ENCODE peak calls at places on chromosomes 16 and 17, in ten cellular contexts. One of them, this sample, is unnamed.

GRCh38 chr16:25036561-25036960 is 21.4 kb upstream of the ARHGAP17 start:
- DNase-seq in HCT116: no peak
- DNase-seq in MM.1S: no peak
- DNase-seq in K562: no peak
- DNase-seq in fibroblast of lung: no peak
- DNase-seq in H1: no peak
- DNase-seq in neural progenitor cell: no peak
- DNase-seq in GM23248: no peak
- DNase-seq in PC-3: no peak
- DNase-seq in hepatocyte: no peak
- DNase-seq in this sample: no peak

GRCh38 chr16:50265260-50265659 is 1.1 kb upstream of the ADCY7 start:
- DNase-seq in HCT116: peak; percentile 33
- DNase-seq in MM.1S: peak; percentile 56
- DNase-seq in K562: peak; percentile 37
- DNase-seq in fibroblast of lung: no peak
- DNase-seq in H1: no peak
- DNase-seq in neural progenitor cell: no peak
- DNase-seq in GM23248: peak; percentile 28
- DNase-seq in PC-3: peak; percentile 21
- DNase-seq in hepatocyte: peak; percentile 14
- DNase-seq in this sample: peak; percentile 30

GRCh38 chr16:85420501-85421337 is 192.4 kb upstream of the GSE1 start:
- DNase-seq in HCT116: peak; percentile 49
- DNase-seq in MM.1S: peak; percentile 31
- DNase-seq in K562: peak; percentile 92
- DNase-seq in fibroblast of lung: peak; percentile 21
- DNase-seq in H1: no peak
- DNase-seq in neural progenitor cell: peak; percentile 79
- DNase-seq in GM23248: peak; percentile 65
- DNase-seq in PC-3: peak; percentile 66
- DNase-seq in hepatocyte: peak; percentile 71
- DNase-seq in this sample: peak; percentile 19

GRCh38 chr16:30875881-30876791 is 17.7 kb downstream of the BCL7C start:
- DNase-seq in HCT116: no peak
- DNase-seq in MM.1S: peak; percentile 25
- DNase-seq in K562: peak; percentile 70
- DNase-seq in fibroblast of lung: peak; percentile 39
- DNase-seq in H1: no peak
- DNase-seq in neural progenitor cell: peak; percentile 31
- DNase-seq in GM23248: peak; percentile 57
- DNase-seq in PC-3: no peak
- DNase-seq in hepatocyte: no peak
- DNase-seq in this sample: peak; percentile 56

GRCh38 chr17:40331743-40332641 is 23.0 kb downstream of the RARA start:
- DNase-seq in HCT116: no peak
- DNase-seq in MM.1S: no peak
- DNase-seq in K562: no peak
- DNase-seq in fibroblast of lung: peak; percentile 69
- DNase-seq in H1: no peak
- DNase-seq in neural progenitor cell: no peak
- DNase-seq in GM23248: peak; percentile 64
- DNase-seq in PC-3: no peak
- DNase-seq in hepatocyte: peak; percentile 63
- DNase-seq in this sample: no peak

GRCh38 chr16:72961115-72961832 is 86.7 kb downstream of the ZFHX3 start:
- DNase-seq in HCT116: no peak
- DNase-seq in MM.1S: no peak
- DNase-seq in K562: peak; percentile 16
- DNase-seq in fibroblast of lung: peak; percentile 24
- DNase-seq in H1: no peak
- DNase-seq in neural progenitor cell: no peak
- DNase-seq in GM23248: peak; percentile 22
- DNase-seq in PC-3: peak; percentile 25
- DNase-seq in hepatocyte: no peak
- DNase-seq in this sample: no peak

GRCh38 chr17:11485802-11486421 is 112.4 kb upstream of the DNAH9 start:
- DNase-seq in HCT116: no peak
- DNase-seq in MM.1S: no peak
- DNase-seq in K562: no peak
- DNase-seq in fibroblast of lung: no peak
- DNase-seq in H1: no peak
- DNase-seq in neural progenitor cell: peak; percentile 23
- DNase-seq in GM23248: no peak
- DNase-seq in PC-3: no peak
- DNase-seq in hepatocyte: no peak
- DNase-seq in this sample: no peak

GRCh38 chr17:11996722-11997146 is 541 bp downstream of the ZNF18 start:
- DNase-seq in HCT116: peak; percentile 13
- DNase-seq in MM.1S: peak; percentile 76
- DNase-seq in K562: no peak
- DNase-seq in fibroblast of lung: peak; percentile 48
- DNase-seq in H1: peak; percentile 19
- DNase-seq in neural progenitor cell: no peak
- DNase-seq in GM23248: peak; percentile 72
- DNase-seq in PC-3: peak; percentile 55
- DNase-seq in hepatocyte: peak; percentile 49
- DNase-seq in this sample: peak; percentile 59

GRCh38 chr16:1968146-1968953 is 1.7 kb downstream of the RNF151 start:
- DNase-seq in HCT116: no peak
- DNase-seq in MM.1S: no peak
- DNase-seq in K562: no peak
- DNase-seq in fibroblast of lung: no peak
- DNase-seq in H1: no peak
- DNase-seq in neural progenitor cell: no peak
- DNase-seq in GM23248: no peak
- DNase-seq in PC-3: no peak
- DNase-seq in hepatocyte: no peak
- DNase-seq in this sample: no peak

GRCh38 chr17:76272541-76273434 is 7.6 kb downstream of the UBALD2 start:
- DNase-seq in HCT116: no peak
- DNase-seq in MM.1S: no peak
- DNase-seq in K562: no peak
- DNase-seq in fibroblast of lung: no peak
- DNase-seq in H1: no peak
- DNase-seq in neural progenitor cell: no peak
- DNase-seq in GM23248: no peak
- DNase-seq in PC-3: no peak
- DNase-seq in hepatocyte: no peak
- DNase-seq in this sample: no peak

GRCh38 chr17:76268991-76269981 is 4.1 kb downstream of the UBALD2 start:
- DNase-seq in HCT116: no peak
- DNase-seq in MM.1S: no peak
- DNase-seq in K562: peak; percentile 67
- DNase-seq in fibroblast of lung: no peak
- DNase-seq in H1: no peak
- DNase-seq in neural progenitor cell: no peak
- DNase-seq in GM23248: no peak
- DNase-seq in PC-3: no peak
- DNase-seq in hepatocyte: no peak
- DNase-seq in this sample: no peak

GRCh38 chr17:76271669-76272540 is 6.8 kb downstream of the UBALD2 start:
- DNase-seq in HCT116: no peak
- DNase-seq in MM.1S: no peak
- DNase-seq in K562: no peak
- DNase-seq in fibroblast of lung: no peak
- DNase-seq in H1: no peak
- DNase-seq in neural progenitor cell: no peak
- DNase-seq in GM23248: no peak
- DNase-seq in PC-3: no peak
- DNase-seq in hepatocyte: no peak
- DNase-seq in this sample: no peak

GRCh38 chr17:76270127-76270592 is 5.0 kb downstream of the UBALD2 start:
- DNase-seq in HCT116: no peak
- DNase-seq in MM.1S: no peak
- DNase-seq in K562: peak; percentile 77
- DNase-seq in fibroblast of lung: no peak
- DNase-seq in H1: no peak
- DNase-seq in neural progenitor cell: no peak
- DNase-seq in GM23248: no peak
- DNase-seq in PC-3: no peak
- DNase-seq in hepatocyte: no peak
- DNase-seq in this sample: no peak

DNA sequence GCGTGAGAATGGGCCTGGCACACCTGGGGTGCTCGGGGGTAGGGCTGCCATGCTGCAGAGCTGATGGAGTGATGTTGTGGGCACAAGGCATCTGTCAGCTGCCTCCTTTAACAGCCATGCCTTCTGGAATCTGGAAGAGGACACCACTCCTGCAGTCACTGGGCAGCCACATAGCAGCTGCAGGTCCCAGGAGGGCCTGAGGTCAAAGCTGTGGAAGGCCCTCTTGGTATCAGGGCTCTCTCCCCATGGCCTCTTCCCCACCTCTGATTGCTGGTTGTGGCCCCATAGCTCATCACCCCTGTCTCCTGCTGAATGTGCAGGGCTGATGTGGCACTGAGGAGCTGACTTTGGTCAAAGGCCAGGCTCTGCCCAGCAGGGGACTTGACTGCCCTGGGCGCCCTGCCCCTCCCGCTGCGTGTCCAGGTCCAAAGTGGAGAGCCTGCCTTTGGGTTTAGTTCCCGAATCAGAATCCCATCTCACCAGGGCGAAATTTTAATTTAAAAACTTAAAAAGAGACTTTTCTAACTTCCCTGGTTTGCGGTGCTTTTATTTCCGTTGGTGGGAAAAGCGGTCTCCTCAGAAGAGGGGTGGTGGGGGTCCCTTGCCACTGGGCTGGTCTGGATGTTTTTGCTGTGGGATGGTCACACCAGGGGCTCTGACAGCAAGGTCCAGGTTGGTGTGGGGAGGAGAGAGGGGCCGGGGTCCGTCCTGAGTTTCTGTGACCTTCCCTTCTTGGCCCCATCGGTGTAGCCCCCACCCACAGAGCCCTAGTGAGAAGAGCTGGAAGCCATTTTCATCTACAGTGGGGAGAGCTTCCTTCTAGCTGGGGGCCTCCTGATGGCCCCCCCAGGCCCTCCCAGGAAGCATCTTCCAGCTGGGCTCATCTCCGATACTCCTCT is 5.9 kb downstream of the UBALD2 start:
- DNase-seq in HCT116: no peak
- DNase-seq in MM.1S: no peak
- DNase-seq in K562: no peak
- DNase-seq in fibroblast of lung: no peak
- DNase-seq in H1: no peak
- DNase-seq in neural progenitor cell: no peak
- DNase-seq in GM23248: no peak
- DNase-seq in PC-3: no peak
- DNase-seq in hepatocyte: no peak
- DNase-seq in this sample: no peak
- H3K4me2 ChIP-seq in HCT116: no peak overlapping the region
- H3K4me2 ChIP-seq in MM.1S: peak overlapping the region; percentile 26
- H3K4me2 ChIP-seq in K562: no peak overlapping the region
- H3K4me2 ChIP-seq in fibroblast of lung: no peak overlapping the region
- H3K4me2 ChIP-seq in H1: no peak overlapping the region
- H3K4me2 ChIP-seq in neural progenitor cell: no peak overlapping the region
- H3K4me2 ChIP-seq in GM23248: no peak overlapping the region
- H3K4me2 ChIP-seq in PC-3: no peak overlapping the region
- H3K4me2 ChIP-seq in hepatocyte: peak overlapping the region; percentile 60
- H3K4me2 ChIP-seq in this sample: no peak overlapping the region

DNA sequence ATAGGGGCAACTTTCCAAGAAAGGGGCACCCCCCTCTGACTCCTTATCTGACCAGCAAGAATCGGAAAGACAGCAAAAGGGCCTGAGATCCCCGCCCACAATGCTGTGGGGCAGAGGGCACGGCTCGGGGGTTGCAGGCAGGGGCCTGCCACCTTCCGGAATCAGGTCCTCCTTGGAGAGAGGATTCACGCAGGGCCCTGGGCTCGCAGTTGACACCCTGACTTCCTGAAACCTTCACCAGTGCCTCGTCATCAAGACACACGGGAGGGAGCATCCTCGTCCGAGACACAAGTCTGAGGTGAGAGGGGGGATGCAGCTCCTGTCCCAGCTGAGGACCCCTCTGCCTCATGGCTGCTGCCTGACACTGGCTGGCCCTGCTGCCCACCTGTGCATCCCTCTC is 81.2 kb downstream of the LMF1 start:
- DNase-seq in HCT116: no peak
- DNase-seq in MM.1S: no peak
- DNase-seq in K562: no peak
- DNase-seq in fibroblast of lung: no peak
- DNase-seq in H1: no peak
- DNase-seq in neural progenitor cell: no peak
- DNase-seq in GM23248: no peak
- DNase-seq in PC-3: no peak
- DNase-seq in hepatocyte: no peak
- DNase-seq in this sample: no peak
- TF ChIP-seq EZH2 in HCT116: no peak
- TF ChIP-seq EZH2 in MM.1S: no peak
- TF ChIP-seq EZH2 in K562: no peak
- TF ChIP-seq EZH2 in fibroblast of lung: no peak
- TF ChIP-seq EZH2 in H1: no peak
- TF ChIP-seq EZH2 in neural progenitor cell: no peak
- TF ChIP-seq EZH2 in GM23248: no peak
- TF ChIP-seq EZH2 in PC-3: no peak
- TF ChIP-seq EZH2 in hepatocyte: no peak
- TF ChIP-seq EZH2 in this sample: no peak

GRCh38 chr17:28906276-28907051 is 3.6 kb upstream of the DHRS13 start:
- DNase-seq in HCT116: no peak
- DNase-seq in MM.1S: no peak
- DNase-seq in K562: peak; percentile 48
- DNase-seq in fibroblast of lung: no peak
- DNase-seq in H1: no peak
- DNase-seq in neural progenitor cell: no peak
- DNase-seq in GM23248: no peak
- DNase-seq in PC-3: no peak
- DNase-seq in hepatocyte: no peak
- DNase-seq in this sample: no peak
- H3K27ac ChIP-seq in HCT116: no peak overlapping the region
- H3K27ac ChIP-seq in MM.1S: no peak overlapping the region
- H3K27ac ChIP-seq in K562: peak overlapping the region; percentile 42
- H3K27ac ChIP-seq in fibroblast of lung: no peak overlapping the region
- H3K27ac ChIP-seq in H1: no peak overlapping the region
- H3K27ac ChIP-seq in neural progenitor cell: no peak overlapping the region
- H3K27ac ChIP-seq in GM23248: no peak overlapping the region
- H3K27ac ChIP-seq in PC-3: no peak overlapping the region
- H3K27ac ChIP-seq in hepatocyte: no peak overlapping the region
- H3K27ac ChIP-seq in this sample: no peak overlapping the region

GRCh38 chr16:15403392-15403995 is 7.9 kb downstream of the MPV17L start:
- DNase-seq in HCT116: no peak
- DNase-seq in MM.1S: no peak
- DNase-seq in K562: no peak
- DNase-seq in fibroblast of lung: peak; percentile 24
- DNase-seq in H1: no peak
- DNase-seq in neural progenitor cell: no peak
- DNase-seq in GM23248: peak; percentile 19
- DNase-seq in PC-3: peak; percentile 5
- DNase-seq in hepatocyte: no peak
- DNase-seq in this sample: no peak
- H3K4me2 ChIP-seq in HCT116: no peak overlapping the region
- H3K4me2 ChIP-seq in MM.1S: no peak overlapping the region
- H3K4me2 ChIP-seq in K562: no peak overlapping the region
- H3K4me2 ChIP-seq in fibroblast of lung: no peak overlapping the region
- H3K4me2 ChIP-seq in H1: no peak overlapping the region
- H3K4me2 ChIP-seq in neural progenitor cell: no peak overlapping the region
- H3K4me2 ChIP-seq in GM23248: no peak overlapping the region
- H3K4me2 ChIP-seq in PC-3: no peak overlapping the region
- H3K4me2 ChIP-seq in hepatocyte: no peak overlapping the region
- H3K4me2 ChIP-seq in this sample: no peak overlapping the region